ENCODE peak calls at places on chromosomes 4 and X, in nine cellular contexts. S is transverse colon, Q is pancreas, G is sigmoid colon, O is stomach, K is cardiac muscle cell, Y is mesenchymal stem cell, F is dorsolateral prefrontal cortex, M is heart left ventricle. A is an unnamed sample.

GRCh38 chrX:30865020-30865419 is 24.0 kb downstream of the TAB3 start:
- DNase-seq in S (no peak), Q (no peak), G (no peak), O (no peak), K (peak; percentile 5), Y (peak; percentile 1), F (no peak), M (no peak), A (no peak)

GRCh38 chr4:44165938-44166337 is 282.7 kb downstream of the KCTD8 start:
- DNase-seq in S (no peak), Q (no peak), G (no peak), O (no peak), K (no peak), Y (no peak), F (no peak), M (no peak), A (no peak)

GRCh38 chrX:137031517-137032377 is 2.0 kb downstream of the GPR101 start:
- DNase-seq in S (peak; percentile 14), Q (no peak), G (no peak), O (no peak), K (peak; percentile 49), Y (peak; percentile 51), F (no peak), M (no peak), A (peak; percentile 9)

GRCh38 chrX:110210417-110211139 is 107.3 kb downstream of the AMMECR1 start:
- DNase-seq in S (no peak), Q (no peak), G (no peak), O (no peak), K (peak; percentile 57), Y (peak; percentile 93), F (no peak), M (no peak), A (no peak)

GRCh38 chr4:123616970-123617392 is 220.4 kb downstream of the SPRY1 start:
- DNase-seq in S (peak; percentile 46), Q (peak; percentile 30), G (peak; percentile 92), O (peak; percentile 29), K (peak; percentile 86), Y (peak; percentile 94), F (peak; percentile 45), M (no peak), A (no peak)

GRCh38 chr4:40409835-40410234 is 74.7 kb downstream of the CHRNA9 start:
- DNase-seq in S (no peak), Q (no peak), G (no peak), O (no peak), K (peak; percentile 47), Y (peak; percentile 65), F (no peak), M (no peak), A (no peak)

GRCh38 chr4:81528979-81529378 is 57.3 kb upstream of the RASGEF1B start:
- DNase-seq in S (no peak), Q (no peak), G (no peak), O (no peak), K (no peak), Y (no peak), F (no peak), M (no peak), A (no peak)

GRCh38 chr4:76696109-76696508 is 201.8 kb downstream of the SOWAHB start:
- DNase-seq in S (no peak), Q (no peak), G (no peak), O (no peak), K (no peak), Y (peak; percentile 38), F (no peak), M (no peak), A (no peak)

GRCh38 chr4:52919451-52919850 is 57.3 kb downstream of the RASL11B start:
- DNase-seq in S (no peak), Q (no peak), G (no peak), O (no peak), K (no peak), Y (no peak), F (no peak), M (no peak), A (no peak)

GRCh38 chr4:186236126-186236525 is 8.8 kb downstream of the KLKB1 start:
- DNase-seq in S (no peak), Q (no peak), G (no peak), O (no peak), K (no peak), Y (no peak), F (no peak), M (no peak), A (no peak)
- H3K27ac ChIP-seq in S (no peak overlapping the region), Q (no peak overlapping the region), G (no peak overlapping the region), O (no peak overlapping the region), K (no peak overlapping the region), Y (no peak overlapping the region), F (no peak overlapping the region), M (no peak overlapping the region), A (no peak overlapping the region)

GRCh38 chr4:153788064-153788418 is 842 bp downstream of the SFRP2 start:
- DNase-seq in S (no peak), Q (no peak), G (peak; percentile 66), O (no peak), K (no peak), Y (no peak), F (no peak), M (peak; percentile 44), A (no peak)

GRCh38 chr4:153784300-153784699 is 4.6 kb downstream of the SFRP2 start:
- DNase-seq in S (no peak), Q (no peak), G (no peak), O (no peak), K (no peak), Y (no peak), F (no peak), M (no peak), A (no peak)

GRCh38 chr4:153788419-153789276 is at the start of gene SFRP2:
- DNase-seq in S (no peak), Q (no peak), G (peak; percentile 70), O (no peak), K (no peak), Y (peak; percentile 35), F (peak; percentile 36), M (peak; percentile 54), A (no peak)

GRCh38 chr4:153787156-153787555 is 1.7 kb downstream of the SFRP2 start:
- DNase-seq in S (no peak), Q (no peak), G (no peak), O (no peak), K (no peak), Y (no peak), F (no peak), M (no peak), A (no peak)

GRCh38 chr4:153785830-153786721 is 2.8 kb downstream of the SFRP2 start:
- DNase-seq in S (no peak), Q (no peak), G (no peak), O (no peak), K (peak; percentile 30), Y (peak; percentile 55), F (no peak), M (no peak), A (peak; percentile 5)
- H3K27ac ChIP-seq in S (no peak overlapping the region), Q (no peak overlapping the region), G (no peak overlapping the region), O (no peak overlapping the region), K (no peak overlapping the region), Y (no peak overlapping the region), F (no peak overlapping the region), M (no peak overlapping the region), A (no peak overlapping the region)

DNA sequence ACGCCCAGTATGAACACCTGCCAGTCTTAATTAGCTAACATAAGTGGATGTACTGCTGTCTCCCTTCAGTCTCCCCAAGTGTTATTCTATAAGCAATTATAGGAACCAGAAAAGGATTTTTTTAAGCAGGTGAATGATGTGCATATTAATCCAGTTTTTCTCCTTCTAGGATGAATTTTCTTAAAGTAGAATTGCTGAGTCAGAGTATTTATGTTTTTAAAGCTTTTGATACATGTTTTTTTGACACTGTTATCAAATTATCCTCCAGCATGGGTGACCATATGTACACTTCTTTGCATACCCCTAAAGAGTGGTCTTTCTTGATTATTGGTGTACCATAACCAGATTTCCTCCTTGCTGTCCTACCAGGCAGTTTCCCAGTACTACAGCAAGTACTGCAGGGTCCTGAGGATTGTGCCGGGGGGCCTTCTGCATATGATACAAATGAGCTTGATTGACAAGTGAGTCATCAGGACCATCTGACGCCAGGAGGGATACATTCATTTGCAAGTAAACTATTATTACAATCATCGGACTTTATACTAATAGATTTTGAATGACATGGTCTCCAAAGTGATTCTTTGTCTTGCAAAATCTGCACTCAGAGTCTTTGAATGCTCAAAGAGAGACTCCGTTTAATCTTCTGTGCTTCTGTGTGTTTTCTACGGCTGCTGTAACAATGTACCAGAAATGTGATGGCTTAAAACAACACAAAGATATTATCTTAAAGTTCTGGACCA is 10.7 kb upstream of the PCYT1B start:
- DNase-seq in S (no peak), Q (no peak), G (no peak), O (no peak), K (no peak), Y (no peak), F (no peak), M (no peak), A (no peak)
- H3K27ac ChIP-seq in S (no peak overlapping the region), Q (no peak overlapping the region), G (no peak overlapping the region), O (no peak overlapping the region), K (no peak overlapping the region), Y (no peak overlapping the region), F (no peak overlapping the region), M (no peak overlapping the region), A (no peak overlapping the region)

GRCh38 chr4:156493858-156494257 is 477.7 kb downstream of the PDGFC start:
- DNase-seq in S (no peak), Q (no peak), G (no peak), O (no peak), K (no peak), Y (no peak), F (no peak), M (no peak), A (no peak)

GRCh38 chr4:156495109-156495508 is 476.5 kb downstream of the PDGFC start:
- DNase-seq in S (no peak), Q (no peak), G (no peak), O (no peak), K (no peak), Y (no peak), F (no peak), M (no peak), A (no peak)

GRCh38 chr4:156495836-156496235 is 475.8 kb downstream of the PDGFC start:
- DNase-seq in S (no peak), Q (no peak), G (no peak), O (no peak), K (no peak), Y (no peak), F (no peak), M (no peak), A (no peak)

GRCh38 chr4:156497486-156497885 is 474.1 kb downstream of the PDGFC start:
- DNase-seq in S (no peak), Q (no peak), G (no peak), O (no peak), K (no peak), Y (no peak), F (no peak), M (no peak), A (no peak)

GRCh38 chr4:156496797-156497196 is 474.8 kb downstream of the PDGFC start:
- DNase-seq in S (no peak), Q (no peak), G (no peak), O (no peak), K (no peak), Y (no peak), F (no peak), M (no peak), A (no peak)
- H3K27ac ChIP-seq in S (no peak overlapping the region), Q (no peak overlapping the region), G (no peak overlapping the region), O (no peak overlapping the region), K (no peak overlapping the region), Y (no peak overlapping the region), F (no peak overlapping the region), M (no peak overlapping the region), A (no peak overlapping the region)

DNA sequence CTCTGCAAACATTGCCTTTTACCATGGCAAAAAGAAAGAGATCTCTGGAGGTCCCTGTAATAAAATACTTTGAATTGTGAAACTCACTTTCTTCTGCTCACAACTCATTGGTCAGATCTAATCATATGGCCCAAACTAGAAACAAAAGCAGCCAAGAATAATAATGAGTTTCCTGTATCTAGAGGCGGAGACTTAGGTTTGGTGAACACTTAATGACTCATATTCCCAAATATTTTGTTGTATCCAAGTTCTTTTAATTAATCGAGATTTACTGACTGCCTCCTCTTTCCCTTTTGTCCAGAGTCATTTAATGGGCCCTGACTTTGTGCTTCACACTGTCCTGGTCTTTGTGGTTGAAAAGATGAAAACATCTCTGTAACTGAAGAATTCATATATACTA is 190.6 kb downstream of the CCSER1 start:
- DNase-seq in S (no peak), Q (no peak), G (no peak), O (no peak), K (peak; percentile 93), Y (peak; percentile 84), F (no peak), M (no peak), A (peak; percentile 94)
- H3K27ac ChIP-seq in S (no peak overlapping the region), Q (no peak overlapping the region), G (no peak overlapping the region), O (no peak overlapping the region), K (no peak overlapping the region), Y (peak overlapping the region; percentile 70), F (no peak overlapping the region), M (no peak overlapping the region), A (peak overlapping the region; percentile 93)